ENCODE peak calls at places on chromosome 21, in eight cellular contexts. Y is mesendoderm; K is CD8-positive, alpha-beta memory T cell; F is GM23248; I is lower lobe of right lung; T is choroid plexus epithelial cell; N is brain microvascular endothelial cell; S is left ventricle myocardium inferior. X is an unnamed sample.

GRCh38 chr21:26709090-26709489 is 136.0 kb upstream of the CYYR1 start:
- DNase-seq in N (no peak), K (no peak), Y (no peak), S (no peak), T (no peak), I (no peak), F (peak; percentile 73), X (no peak)

GRCh38 chr21:36699026-36699545 is at the start of gene SIM2:
- DNase-seq in N (no peak), S (no peak), Y (peak; percentile 63), T (no peak), F (peak; percentile 53), I (no peak), K (no peak), X (no peak)

GRCh38 chr21:34688145-34688544 is 19.4 kb downstream of the CLIC6 start:
- DNase-seq in K (no peak), Y (no peak), F (peak; percentile 54), N (peak; percentile 36), T (no peak), S (no peak), I (no peak), X (no peak)

GRCh38 chr21:28393279-28393678 is 599.4 kb downstream of the LTN1 start:
- DNase-seq in T (no peak), F (no peak), Y (no peak), K (no peak), I (peak; percentile 48), N (no peak), S (no peak), X (no peak)

GRCh38 chr21:28795251-28795650 is 197.4 kb downstream of the LTN1 start:
- DNase-seq in Y (no peak), N (no peak), K (no peak), F (no peak), S (no peak), I (no peak), T (no peak), X (no peak)

GRCh38 chr21:43290529-43291346 is 121.9 kb downstream of the CRYAA start:
- DNase-seq in Y (no peak), K (no peak), T (no peak), N (no peak), I (peak; percentile 45), F (no peak), S (peak; percentile 6), X (no peak)

GRCh38 chr21:33510826-33511225 is 19.3 kb upstream of the DNAJC28 start:
- DNase-seq in N (no peak), S (no peak), K (no peak), Y (no peak), I (no peak), F (no peak), T (no peak), X (no peak)

GRCh38 chr21:36477559-36477958 is 2.4 kb downstream of the CLDN14 start:
- DNase-seq in T (no peak), K (no peak), Y (no peak), S (no peak), F (no peak), I (no peak), N (no peak), X (no peak)

GRCh38 chr21:26043891-26044290 is 126.7 kb downstream of the APP start:
- DNase-seq in N (no peak), I (no peak), K (no peak), F (no peak), Y (no peak), T (no peak), S (no peak), X (no peak)

GRCh38 chr21:14361958-14362357 is 21.0 kb downstream of the HSPA13 start:
- DNase-seq in I (no peak), K (no peak), F (no peak), N (peak; percentile 60), T (peak; percentile 58), S (no peak), Y (no peak), X (no peak)

GRCh38 chr21:34698270-34699015 is 29.6 kb downstream of the CLIC6 start:
- DNase-seq in I (no peak), N (no peak), K (no peak), S (no peak), Y (peak; percentile 88), T (no peak), F (no peak), X (no peak)

GRCh38 chr21:38244885-38245869 is 11.6 kb upstream of the KCNJ15 start:
- DNase-seq in F (peak; percentile 98), Y (no peak), T (peak; percentile 96), K (peak; percentile 49), N (peak; percentile 99), I (no peak), S (no peak), X (no peak)

GRCh38 chr21:35367558-35367957 is 318.5 kb upstream of the RUNX1 start:
- DNase-seq in S (no peak), I (no peak), T (no peak), N (no peak), K (no peak), F (peak; percentile 54), Y (no peak), X (no peak)

GRCh38 chr21:20822559-20823133 is 175.6 kb upstream of the NCAM2 start:
- DNase-seq in T (peak; percentile 50), N (no peak), F (no peak), Y (peak; percentile 18), K (no peak), I (no peak), S (no peak), X (no peak)

GRCh38 chr21:20811702-20812101 is 186.5 kb upstream of the NCAM2 start:
- DNase-seq in F (no peak), K (no peak), I (no peak), T (no peak), S (no peak), Y (no peak), N (no peak), X (no peak)

GRCh38 chr21:31731802-31732537 is at the start of gene SCAF4:
- DNase-seq in K (peak; percentile 77), S (peak; percentile 93), F (peak; percentile 97), Y (peak; percentile 91), T (peak; percentile 92), N (peak; percentile 81), I (peak; percentile 94), X (peak; percentile 90)

GRCh38 chr21:31078796-31079195 is 40.5 kb upstream of the KRTAP19-8 start:
- DNase-seq in N (peak; percentile 29), Y (no peak), K (no peak), S (no peak), F (no peak), I (no peak), T (peak; percentile 9), X (no peak)

GRCh38 chr21:42567181-42567560 is 53.5 kb downstream of the SLC37A1 start:
- DNase-seq in F (no peak), I (no peak), N (no peak), T (no peak), K (no peak), S (no peak), Y (no peak), X (peak; percentile 6)

GRCh38 chr21:40990366-40990765 is 143.4 kb upstream of the DSCAM start:
- DNase-seq in T (no peak), N (no peak), S (no peak), I (no peak), F (no peak), K (no peak), Y (no peak), X (no peak)
- H3K4me3 ChIP-seq in T (no peak overlapping the region), N (no peak overlapping the region), S (no peak overlapping the region), I (no peak overlapping the region), F (no peak overlapping the region), K (no peak overlapping the region), Y (no peak overlapping the region), X (no peak overlapping the region)

GRCh38 chr21:45589686-45590245 is 47.5 kb upstream of the SLC19A1 start:
- DNase-seq in F (no peak), I (peak; percentile 19), T (no peak), N (no peak), Y (no peak), K (no peak), S (no peak), X (peak; percentile 6)
- H3K4me3 ChIP-seq in F (peak overlapping the region; percentile 70), I (peak overlapping the region; percentile 55), T (peak overlapping the region; percentile 61), N (peak overlapping the region; percentile 46), Y (no peak overlapping the region), K (no peak overlapping the region), S (peak overlapping the region; percentile 71), X (peak overlapping the region; percentile 30)

GRCh38 chr21:17674106-17674505 is 61.4 kb upstream of the BTG3 start:
- DNase-seq in Y (no peak), F (no peak), N (no peak), K (no peak), T (no peak), S (no peak), I (no peak), X (no peak)

GRCh38 chr21:17673261-17674020 is 60.7 kb upstream of the BTG3 start:
- DNase-seq in Y (peak; percentile 66), S (no peak), K (no peak), T (peak; percentile 15), N (no peak), F (peak; percentile 44), I (no peak), X (no peak)

GRCh38 chr21:17671733-17672132 is 59.0 kb upstream of the BTG3 start:
- DNase-seq in Y (no peak), S (no peak), F (no peak), I (no peak), T (no peak), K (no peak), N (no peak), X (no peak)

GRCh38 chr21:17667256-17667655 is 54.6 kb upstream of the BTG3 start:
- DNase-seq in I (no peak), K (no peak), N (no peak), S (no peak), F (no peak), Y (no peak), T (no peak), X (no peak)

DNA sequence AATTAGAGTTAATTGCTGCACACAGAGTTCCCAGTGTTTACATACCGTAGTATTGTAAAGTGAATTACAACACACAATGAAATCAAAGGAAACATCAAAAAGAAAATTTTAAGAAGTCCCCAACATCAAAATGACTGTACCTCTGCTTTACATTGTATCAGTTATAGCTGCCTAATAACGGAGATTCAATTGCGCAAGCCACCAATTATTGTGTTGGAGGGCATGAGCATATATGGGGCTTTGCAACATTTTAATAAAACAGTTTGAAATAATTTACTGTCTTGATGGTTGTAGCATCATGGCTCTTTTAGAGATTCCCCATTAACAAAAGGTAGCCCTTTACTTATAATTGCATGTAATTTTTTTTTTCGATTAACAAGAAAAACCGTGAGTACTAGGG is 55.8 kb upstream of the BTG3 start:
- DNase-seq in Y (no peak), F (no peak), K (no peak), S (no peak), I (no peak), T (no peak), N (no peak), X (no peak)
- H3K4me3 ChIP-seq in Y (no peak overlapping the region), F (no peak overlapping the region), K (no peak overlapping the region), S (no peak overlapping the region), I (no peak overlapping the region), T (no peak overlapping the region), N (no peak overlapping the region), X (no peak overlapping the region)

GRCh38 chr21:41295721-41296254 is 20.8 kb upstream of the FAM3B start:
- DNase-seq in N (no peak), S (no peak), F (no peak), K (no peak), T (no peak), I (no peak), Y (no peak), X (no peak)

GRCh38 chr21:41294548-41295231 is 21.9 kb upstream of the FAM3B start:
- DNase-seq in S (no peak), I (no peak), K (no peak), N (no peak), T (no peak), F (no peak), Y (no peak), X (no peak)

GRCh38 chr21:41289431-41289830 is 27.2 kb upstream of the FAM3B start:
- DNase-seq in N (no peak), T (peak; percentile 13), K (no peak), F (no peak), S (no peak), I (no peak), Y (peak; percentile 49), X (no peak)

GRCh38 chr21:41290106-41290799 is 26.3 kb upstream of the FAM3B start:
- DNase-seq in K (no peak), S (no peak), T (no peak), Y (no peak), N (no peak), F (peak; percentile 19), I (no peak), X (no peak)
- H3K4me3 ChIP-seq in K (no peak overlapping the region), S (peak overlapping the region; percentile 45), T (no peak overlapping the region), Y (no peak overlapping the region), N (no peak overlapping the region), F (peak overlapping the region; percentile 51), I (no peak overlapping the region), X (no peak overlapping the region)